ENCODE peak calls at places on chromosomes 5 and 9, in ten cellular contexts. P is stimulated activated CD4-positive, alpha-beta T cell treated with anti-CD3 and anti-CD28 coated beads, Interleukin-2, amount 100 ng/mL, for 4 hours; S is astrocyte of the spinal cord; Z is brain microvascular endothelial cell; O is NCI-H510A treated with DMSO at 0.1 percent for 48 hours; I is C1 segment of cervical spinal cord; Q is left kidney; T is CD8-positive, alpha-beta memory T cell; M is AML-193; V is fibroblast of gingiva. Y is an unnamed sample.
A peak's percentile ranks its signal among the peaks of the same experiment; 100 is the strongest.

GRCh38 chr5:132027027-132027426 is 15.6 kb upstream of the ACSL6 start:
- DNase-seq in Z (no peak), I (no peak), T (no peak), S (no peak), V (no peak), Q (no peak), O (no peak), P (no peak), M (no peak), Y (no peak)

GRCh38 chr9:16670791-16671190 is 199.7 kb downstream of the BNC2 start:
- DNase-seq in I (no peak), Z (no peak), O (no peak), M (no peak), S (no peak), Q (no peak), T (no peak), V (no peak), P (no peak), Y (no peak)

GRCh38 chr5:143717400-143717799 is 94.6 kb upstream of the HMHB1 start:
- DNase-seq in P (no peak), Q (peak; percentile 18), Z (peak; percentile 82), O (no peak), V (peak; percentile 87), T (peak; percentile 4), M (no peak), S (peak; percentile 76), I (no peak), Y (peak; percentile 2)

GRCh38 chr5:69213513-69214215 is 21.0 kb upstream of the CDK7 start:
- DNase-seq in M (no peak), V (peak; percentile 56), Z (peak; percentile 58), Q (no peak), T (no peak), S (peak; percentile 26), O (no peak), I (no peak), P (no peak), Y (no peak)

GRCh38 chr5:76532061-76532460 is 91.1 kb downstream of the F2RL2 start:
- DNase-seq in S (no peak), P (no peak), M (no peak), O (no peak), V (no peak), Q (no peak), Z (no peak), T (no peak), I (no peak), Y (no peak)

GRCh38 chr9:33132249-33132772 is 34.8 kb downstream of the B4GALT1 start:
- DNase-seq in V (peak; percentile 57), Z (peak; percentile 62), Q (no peak), I (no peak), P (no peak), S (peak; percentile 65), O (no peak), T (no peak), M (no peak), Y (no peak)

GRCh38 chr9:86185872-86186271 is 73.6 kb downstream of the C9orf153 start:
- DNase-seq in T (no peak), Q (no peak), O (no peak), Z (peak; percentile 4), V (no peak), P (no peak), I (no peak), S (peak; percentile 15), M (no peak), Y (no peak)

GRCh38 chr5:4571248-4571950 is 568.7 kb upstream of the ADAMTS16 start:
- DNase-seq in S (no peak), I (no peak), O (no peak), M (no peak), T (no peak), V (no peak), P (no peak), Q (no peak), Z (no peak), Y (no peak)

GRCh38 chr9:93450817-93451761 is at the start of gene FAM120A:
- DNase-seq in P (peak; percentile 59), S (peak; percentile 72), Q (peak; percentile 93), M (peak; percentile 55), V (peak; percentile 83), Z (peak; percentile 32), O (peak; percentile 91), T (peak; percentile 74), I (peak; percentile 52), Y (no peak)

GRCh38 chr5:40616791-40617190 is 62.9 kb upstream of the PTGER4 start:
- DNase-seq in P (no peak), Z (no peak), M (peak; percentile 34), Q (no peak), T (no peak), O (no peak), V (no peak), S (no peak), I (no peak), Y (no peak)

Y was measured in glomerular endothelial cell.